ENCODE peak calls at places on chromosomes 6 and 20, in seven cellular contexts. F, C, X, D, V, E and N are unnamed samples.

GRCh38 chr20:50368813-50369224 is 141.4 kb upstream of the PTPN1 start:
- DNase-seq in F (no peak), C (no peak), X (peak; percentile 66), D (peak; percentile 70), V (no peak), E (no peak), N (no peak)

GRCh38 chr20:21796059-21796458 is 90.6 kb downstream of the PAX1 start:
- DNase-seq in F (no peak), C (no peak), X (no peak), D (peak; percentile 2), V (no peak), E (peak; percentile 25), N (no peak)

GRCh38 chr6:125781307-125781868 is 9.4 kb upstream of the NCOA7 start:
- DNase-seq in F (no peak), C (no peak), X (peak; percentile 30), D (no peak), V (no peak), E (no peak), N (no peak)

GRCh38 chr6:115613488-115613887 is 447.2 kb downstream of the FRK start:
- DNase-seq in F (no peak), C (no peak), X (peak; percentile 93), D (no peak), V (no peak), E (no peak), N (no peak)

GRCh38 chr20:50624351-50625016 is 66.9 kb downstream of the RIPOR3 start:
- DNase-seq in F (no peak), C (no peak), X (no peak), D (peak; percentile 11), V (peak; percentile 75), E (no peak), N (no peak)

GRCh38 chr6:22251331-22251730 is 45.5 kb downstream of the PRL start:
- DNase-seq in F (no peak), C (peak; percentile 18), X (peak; percentile 61), D (no peak), V (no peak), E (no peak), N (no peak)

GRCh38 chr20:5751856-5752255 is 1.7 kb downstream of the SHLD1 start:
- DNase-seq in F (no peak), C (no peak), X (peak; percentile 62), D (peak; percentile 97), V (peak; percentile 59), E (no peak), N (no peak)

GRCh38 chr20:46627251-46627650 is 24.0 kb downstream of the SLC13A3 start:
- DNase-seq in F (no peak), C (no peak), X (no peak), D (no peak), V (no peak), E (no peak), N (no peak)

GRCh38 chr6:75084872-75085381 is 120.9 kb downstream of the COL12A1 start:
- DNase-seq in F (no peak), C (no peak), X (no peak), D (peak; percentile 22), V (peak; percentile 43), E (peak; percentile 50), N (peak; percentile 12)

GRCh38 chr6:16331328-16332174 is 93.2 kb downstream of the GMPR start:
- DNase-seq in F (peak; percentile 82), C (peak; percentile 65), X (peak; percentile 89), D (peak; percentile 67), V (peak; percentile 49), E (peak; percentile 77), N (peak; percentile 20)
- H3K27ac ChIP-seq in F (peak overlapping the region; percentile 69), C (no peak overlapping the region), X (peak overlapping the region; percentile 74), D (no peak overlapping the region), V (no peak overlapping the region), E (no peak overlapping the region), N (no peak overlapping the region)

GRCh38 chr6:106973841-106974336 is 640 bp downstream of the CD24 start:
- DNase-seq in F (no peak), C (no peak), X (no peak), D (peak; percentile 47), V (peak; percentile 58), E (peak; percentile 80), N (no peak)

GRCh38 chr6:106974337-106974998 is at the start of gene CD24:
- DNase-seq in F (no peak), C (no peak), X (no peak), D (peak; percentile 39), V (peak; percentile 90), E (peak; percentile 89), N (no peak)

GRCh38 chr6:106972500-106972899 is 2.0 kb downstream of the CD24 start:
- DNase-seq in F (no peak), C (no peak), X (no peak), D (peak; percentile 22), V (peak; percentile 52), E (peak; percentile 83), N (no peak)

GRCh38 chr6:106974999-106975698 is 620 bp upstream of the CD24 start:
- DNase-seq in F (no peak), C (no peak), X (peak; percentile 7), D (peak; percentile 47), V (peak; percentile 76), E (peak; percentile 83), N (no peak)

DNA sequence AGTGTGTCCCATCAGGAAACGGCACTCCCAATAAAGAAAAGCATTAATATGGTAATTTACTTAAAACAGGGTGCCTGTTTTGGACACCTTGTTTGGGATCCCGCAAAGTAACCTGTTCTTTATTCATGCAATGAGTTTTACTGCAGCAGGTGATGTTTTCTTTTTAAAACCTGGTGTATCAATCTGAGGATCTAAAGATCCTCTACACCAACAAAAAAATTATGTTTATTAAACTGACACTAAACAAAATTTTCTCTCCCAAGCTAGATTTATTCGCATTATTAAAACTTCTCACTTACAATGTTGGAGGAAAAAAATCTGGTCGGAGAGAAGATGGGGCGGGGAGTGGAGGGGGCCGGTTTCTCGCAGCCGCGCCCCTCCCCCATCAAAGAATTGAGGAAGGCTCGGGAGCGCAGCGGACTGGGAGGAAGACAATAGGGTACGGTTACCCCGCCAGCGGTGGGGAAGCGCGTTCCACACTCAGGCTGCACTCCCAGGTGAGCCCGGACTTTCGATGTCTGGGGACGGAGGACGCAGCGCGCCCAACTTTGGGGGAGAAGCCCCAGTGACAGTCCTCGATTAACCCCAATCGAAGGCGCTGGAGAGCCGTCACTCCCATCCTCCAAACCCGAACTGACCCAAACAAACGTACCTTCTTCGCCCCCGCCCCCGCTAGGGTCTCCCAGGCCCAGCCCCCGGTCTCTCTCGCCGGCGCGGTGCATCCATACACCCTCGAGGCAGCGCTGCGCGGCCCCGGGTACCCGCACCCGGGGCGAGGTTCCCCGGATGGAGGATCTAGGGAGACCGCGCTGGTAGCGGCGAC is 1.3 kb downstream of the CD24 start:
- DNase-seq in F (no peak), C (no peak), X (no peak), D (peak; percentile 12), V (peak; percentile 53), E (peak; percentile 74), N (no peak)
- H3K27ac ChIP-seq in F (no peak overlapping the region), C (no peak overlapping the region), X (peak overlapping the region; percentile 1), D (no peak overlapping the region), V (peak overlapping the region; percentile 90), E (peak overlapping the region; percentile 83), N (no peak overlapping the region)

DNA sequence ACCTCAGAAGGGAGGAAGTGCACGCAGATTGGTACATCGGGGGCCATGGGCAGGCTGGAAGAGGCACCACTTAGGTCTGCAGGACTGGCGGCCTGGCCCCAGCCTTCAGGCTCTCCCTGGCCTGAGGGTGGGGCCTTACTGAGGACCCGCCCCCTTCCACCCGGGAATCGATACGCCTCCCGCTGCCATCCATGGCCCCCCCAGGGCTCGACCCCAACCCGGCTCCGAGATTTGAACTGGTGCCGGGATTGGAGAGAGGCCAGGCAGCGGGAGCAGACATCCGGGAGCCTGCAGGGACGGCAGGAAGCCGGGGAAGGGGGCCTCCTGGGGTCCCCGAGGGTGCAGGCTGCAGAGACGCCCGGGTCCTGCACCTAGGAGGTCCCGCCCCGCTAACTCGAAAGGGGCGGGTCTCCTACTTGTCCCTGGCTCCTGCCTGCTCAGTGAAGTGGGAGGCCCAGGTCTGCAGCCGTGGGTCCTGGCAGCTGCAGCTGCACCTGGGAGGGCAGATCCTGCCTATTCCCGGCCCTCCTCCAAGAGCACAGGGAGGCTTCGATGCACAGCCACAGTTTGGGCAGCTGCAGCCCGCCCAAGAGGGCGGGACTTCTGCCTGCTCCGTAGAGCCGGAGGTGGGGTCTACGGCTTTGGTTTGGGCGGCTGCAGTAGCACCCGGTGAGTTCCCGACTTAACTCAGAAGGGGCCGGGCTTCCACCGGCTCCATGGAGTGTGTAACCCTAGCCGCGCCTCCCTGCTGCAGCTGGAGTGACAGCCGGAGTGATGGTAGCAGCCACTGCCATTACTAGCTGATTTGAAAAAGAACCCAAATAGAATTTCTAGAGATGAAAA is 35.2 kb upstream of the TBC1D22B start:
- DNase-seq in F (no peak), C (peak; percentile 86), X (peak; percentile 93), D (peak; percentile 82), V (peak; percentile 94), E (peak; percentile 97), N (peak; percentile 22)
- H3K27ac ChIP-seq in F (no peak overlapping the region), C (no peak overlapping the region), X (peak overlapping the region; percentile 32), D (no peak overlapping the region), V (peak overlapping the region; percentile 48), E (peak overlapping the region; percentile 69), N (no peak overlapping the region)

GRCh38 chr20:3825526-3825925 is 5.2 kb downstream of the AP5S1 start:
- DNase-seq in F (no peak), C (no peak), X (no peak), D (no peak), V (no peak), E (no peak), N (no peak)
- H3K27ac ChIP-seq in F (no peak overlapping the region), C (no peak overlapping the region), X (no peak overlapping the region), D (no peak overlapping the region), V (no peak overlapping the region), E (no peak overlapping the region), N (no peak overlapping the region)

DNA sequence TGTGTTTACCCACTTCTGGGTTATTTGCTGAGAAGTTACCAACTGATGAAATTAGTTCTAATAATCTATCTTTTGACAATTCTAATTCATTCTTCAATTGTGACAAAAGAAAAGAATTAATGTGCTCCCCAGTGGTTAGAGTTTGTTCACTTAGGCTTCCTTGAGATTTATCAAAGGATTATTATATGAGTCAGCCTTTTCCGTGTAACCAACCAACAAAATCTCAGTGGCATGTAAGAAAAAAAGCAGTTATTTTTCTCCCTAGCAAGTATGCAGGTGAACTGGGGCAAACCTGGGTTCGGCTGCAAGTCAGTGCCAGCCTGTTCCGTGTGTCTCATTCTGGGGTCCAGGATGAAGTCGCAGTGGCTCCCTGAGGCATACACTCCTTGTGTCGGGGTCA is 28.8 kb upstream of the HIVEP1 start:
- DNase-seq in F (no peak), C (no peak), X (no peak), D (no peak), V (no peak), E (no peak), N (no peak)
- H3K27ac ChIP-seq in F (no peak overlapping the region), C (no peak overlapping the region), X (no peak overlapping the region), D (no peak overlapping the region), V (no peak overlapping the region), E (no peak overlapping the region), N (no peak overlapping the region)

GRCh38 chr20:23923891-23924435 is 44.4 kb upstream of the CST5 start:
- DNase-seq in F (no peak), C (no peak), X (no peak), D (no peak), V (peak; percentile 49), E (no peak), N (no peak)
- H3K27ac ChIP-seq in F (no peak overlapping the region), C (no peak overlapping the region), X (no peak overlapping the region), D (no peak overlapping the region), V (no peak overlapping the region), E (no peak overlapping the region), N (no peak overlapping the region)

DNA sequence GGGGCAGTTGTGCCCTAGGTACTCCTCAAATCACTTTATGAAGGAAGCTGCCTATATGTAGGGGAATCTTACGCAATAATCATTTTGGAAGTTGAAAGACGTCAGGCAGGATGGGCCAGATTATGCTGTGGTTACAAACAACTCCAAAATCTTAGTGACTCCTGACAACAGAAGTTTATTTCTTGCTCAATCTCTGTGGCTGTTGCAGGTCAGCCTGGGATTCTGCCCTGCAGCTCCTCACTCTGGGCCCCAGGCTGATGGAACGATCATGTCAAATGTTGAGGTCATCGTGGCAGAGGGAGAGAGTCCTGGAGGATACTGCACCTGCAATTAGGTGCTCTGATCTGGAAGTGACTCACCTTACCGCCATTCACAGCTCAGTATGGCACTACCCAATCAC is 88.4 kb downstream of the ZDHHC14 start:
- DNase-seq in F (no peak), C (no peak), X (peak; percentile 29), D (no peak), V (no peak), E (no peak), N (no peak)
- H3K27ac ChIP-seq in F (no peak overlapping the region), C (no peak overlapping the region), X (no peak overlapping the region), D (no peak overlapping the region), V (no peak overlapping the region), E (no peak overlapping the region), N (no peak overlapping the region)